ENCODE peak calls at places on chromosomes 6 and 20, in seven cellular contexts. N, D, T, U, E, Q and R are unnamed samples. For H3K27me3, the result is how much of the 10 kb centered on the place peaks cover.

GRCh38 chr6:75524322-75524972 is 30.8 kb upstream of the FILIP1 start:
- DNase-seq in N (no peak), D (peak), T (peak), U (peak), E (no peak), Q (no peak), R (peak)

GRCh38 chr20:23782366-23782983 is 31.7 kb upstream of the CST1 start:
- DNase-seq in N (no peak), D (no peak), T (peak), U (peak), E (no peak), Q (no peak), R (no peak)

GRCh38 chr6:5995705-5996686 is 10.7 kb downstream of the NRN1 start:
- DNase-seq in N (peak), D (peak), T (peak), U (peak), E (peak), Q (peak), R (peak)

GRCh38 chr6:109241199-109241598 is 141.1 kb downstream of the CD164 start:
- DNase-seq in N (no peak), D (peak), T (no peak), U (no peak), E (no peak), Q (no peak), R (no peak)

GRCh38 chr6:156791261-156791850 is 14.2 kb downstream of the ARID1B start:
- DNase-seq in N (no peak), D (peak), T (peak), U (peak), E (no peak), Q (no peak), R (peak)

GRCh38 chr20:36481380-36482043 is 59.8 kb upstream of the MYL9 start:
- DNase-seq in N (no peak), D (no peak), T (peak), U (no peak), E (no peak), Q (no peak), R (no peak)

GRCh38 chr6:91018586-91018985 is 431.7 kb upstream of the MAP3K7 start:
- DNase-seq in N (no peak), D (no peak), T (no peak), U (no peak), E (no peak), Q (no peak), R (no peak)

GRCh38 chr6:32622545-32623401 is 14.4 kb upstream of the HLA-DQA1 start:
- DNase-seq in N (no peak), D (peak), T (peak), U (no peak), E (peak), Q (no peak), R (peak)

GRCh38 chr6:4969609-4970285 is 34.1 kb downstream of the RPP40 start:
- DNase-seq in N (no peak), D (no peak), T (no peak), U (no peak), E (no peak), Q (no peak), R (no peak)

GRCh38 chr20:38434310-38434741 is 802 bp downstream of the SNHG17 start:
- DNase-seq in N (no peak), D (peak), T (peak), U (no peak), E (no peak), Q (no peak), R (peak)

GRCh38 chr6:44697333-44697732 is 309.8 kb downstream of the CDC5L start:
- DNase-seq in N (no peak), D (no peak), T (peak), U (no peak), E (no peak), Q (no peak), R (no peak)

GRCh38 chr20:32231847-32232246 is 24.2 kb downstream of the POFUT1 start:
- DNase-seq in N (no peak), D (no peak), T (no peak), U (peak), E (no peak), Q (no peak), R (no peak)

GRCh38 chr6:113595921-113596376 is 261.2 kb upstream of the MARCKS start:
- DNase-seq in N (no peak), D (peak), T (no peak), U (no peak), E (no peak), Q (no peak), R (peak)

DNA sequence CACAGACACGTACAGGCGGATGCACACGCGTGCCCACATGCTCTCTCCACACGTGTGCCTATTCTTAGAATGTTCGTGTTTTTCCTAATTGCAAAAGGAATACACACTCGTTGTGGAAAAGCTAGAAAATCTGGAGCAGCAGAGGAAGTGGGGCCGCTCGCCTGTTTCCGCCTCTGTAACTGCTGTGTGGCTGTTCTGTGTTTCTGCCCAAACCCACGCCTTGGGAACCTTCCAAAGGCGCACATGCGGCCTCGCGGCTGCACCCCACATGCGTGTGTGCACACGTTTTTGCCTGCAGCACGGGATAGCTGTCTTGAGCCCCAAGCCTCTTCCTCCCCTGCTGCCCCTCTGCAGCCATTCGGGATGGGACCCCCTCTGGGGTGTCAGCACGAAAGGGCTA is 12.2 kb downstream of the SLC17A9 start:
- DNase-seq in N (no peak), D (no peak), T (no peak), U (no peak), E (no peak), Q (peak), R (no peak)
- H3K27me3 ChIP-seq in N (under half), D (under half), T (under half), U (under half), E (under half), Q (under half), R (under half)

DNA sequence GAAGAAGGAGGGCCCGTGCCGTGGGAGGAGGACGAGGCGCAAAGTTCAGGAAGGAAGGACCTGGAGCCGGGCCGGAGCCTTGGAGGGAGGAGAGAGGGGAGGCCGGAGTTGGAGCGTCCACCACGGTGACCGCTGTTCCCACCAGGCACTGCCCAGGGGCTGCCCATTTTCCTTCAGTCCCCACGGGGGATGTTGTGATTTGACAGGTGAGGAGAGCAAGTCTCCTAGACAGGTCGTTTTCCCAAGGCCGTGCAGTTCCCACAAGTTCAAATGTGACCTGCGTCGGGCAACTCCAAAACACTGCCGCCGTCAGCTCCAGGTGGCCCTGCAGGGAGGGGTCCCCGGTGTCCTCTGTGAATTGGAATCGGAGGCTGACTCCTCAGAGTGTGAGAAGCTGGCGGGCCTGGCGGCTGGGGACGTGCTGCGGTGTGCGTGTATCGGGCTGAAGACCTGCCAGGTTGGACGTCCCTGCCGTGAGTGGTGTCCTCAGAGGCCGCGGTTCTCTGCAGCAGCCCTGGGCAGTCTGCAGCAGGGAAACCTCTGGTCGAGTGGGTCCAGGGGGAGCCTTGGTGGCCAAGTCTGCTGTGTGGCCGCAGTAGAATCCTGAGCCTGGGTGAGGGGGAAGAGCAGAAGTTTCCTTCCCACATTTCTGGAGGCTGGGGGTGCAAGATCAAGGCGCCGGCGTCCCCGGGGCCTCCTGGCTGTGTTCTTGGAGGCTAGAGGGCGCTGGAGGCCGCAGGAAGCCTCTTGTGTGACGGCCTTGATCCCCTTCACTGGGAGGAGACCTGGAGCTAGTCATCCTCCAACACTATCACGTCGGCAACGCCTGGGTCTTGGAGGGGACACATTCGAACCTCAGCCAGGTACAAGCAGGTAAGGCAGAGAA is 115.0 kb upstream of the FRMD1 start:
- DNase-seq in N (peak), D (no peak), T (peak), U (no peak), E (no peak), Q (no peak), R (no peak)
- TF ChIP-seq CTCF in N (no peak), D (no peak), T (peak), U (no peak), E (no peak), Q (no peak), R (no peak)

GRCh38 chr20:7240490-7240889 is 473.0 kb downstream of the BMP2 start:
- DNase-seq in N (no peak), D (no peak), T (no peak), U (no peak), E (no peak), Q (no peak), R (no peak)
- H3K27me3 ChIP-seq in N (under half), D (under half), T (under half), U (under half), E (under half), Q (under half), R (under half)

DNA sequence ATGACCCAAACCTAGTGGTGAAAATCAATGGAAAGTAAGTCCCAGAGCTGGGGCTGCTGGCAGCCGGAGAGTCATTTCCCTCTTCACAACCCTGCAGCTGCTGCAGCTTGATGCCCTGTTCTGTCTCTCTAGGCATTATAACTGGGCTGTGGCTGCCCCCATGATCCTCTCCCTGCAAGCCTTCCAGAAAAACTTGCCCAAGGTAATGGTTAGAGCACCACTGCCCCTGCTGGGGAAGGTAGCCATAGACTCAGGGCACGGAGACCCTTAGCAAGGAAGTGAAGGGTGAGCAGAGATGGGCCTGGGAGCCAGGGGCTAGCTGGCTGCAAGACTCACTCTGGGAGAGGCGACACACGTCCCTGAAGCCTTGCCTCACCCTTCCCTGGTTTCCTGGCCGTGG is 12.0 kb downstream of the LPIN3 start:
- DNase-seq in N (no peak), D (no peak), T (peak), U (no peak), E (no peak), Q (no peak), R (no peak)
- TF ChIP-seq CTCF in N (no peak), D (no peak), T (no peak), U (peak), E (no peak), Q (no peak), R (no peak)

DNA sequence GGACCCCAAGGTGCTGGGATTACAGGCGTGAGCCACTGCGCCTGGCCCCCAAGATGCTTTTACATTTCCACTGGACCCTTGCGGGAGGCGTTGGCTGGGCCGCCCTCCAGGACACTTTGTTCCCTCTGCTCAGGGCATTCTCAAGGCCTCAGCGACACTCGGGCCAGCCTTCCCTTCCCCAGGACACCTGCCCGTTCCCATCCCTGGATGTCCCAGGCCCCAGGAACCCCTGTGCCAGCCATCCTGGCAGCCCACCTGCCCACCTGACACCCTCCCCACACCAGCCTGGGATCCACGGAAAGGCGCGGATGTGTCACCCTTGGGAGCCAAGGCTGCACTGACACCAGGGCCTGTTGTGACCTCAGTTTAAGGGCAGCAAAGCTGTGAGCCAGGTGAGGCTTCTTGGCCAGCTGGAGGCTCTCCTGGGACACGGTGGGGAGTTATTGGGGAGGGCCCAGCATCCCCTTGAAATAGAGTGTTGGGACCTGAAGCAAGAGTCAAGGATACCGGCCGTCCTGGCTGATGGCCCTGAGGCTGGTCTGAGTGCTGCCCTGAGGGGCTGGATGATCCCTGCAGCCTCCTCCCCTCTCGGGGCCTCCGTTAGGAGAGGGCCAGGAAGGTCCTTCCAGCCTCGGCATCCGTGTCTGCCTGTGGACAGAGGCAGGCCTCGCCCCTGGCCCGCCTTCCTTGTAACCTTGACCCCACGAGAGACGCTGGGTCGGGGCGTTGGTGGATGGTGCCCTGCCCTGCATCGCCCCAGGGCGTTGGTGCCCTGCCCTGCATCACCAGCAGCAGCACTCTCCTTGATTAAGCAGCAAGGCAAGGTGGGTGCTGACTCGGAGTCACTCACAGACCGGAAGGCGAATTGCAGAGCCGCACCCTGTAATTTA is 84.2 kb upstream of the BHLHE23 start:
- DNase-seq in N (peak), D (no peak), T (no peak), U (no peak), E (peak), Q (peak), R (peak)
- H3K27me3 ChIP-seq in N (under half), D (under half), T (under half), U (under half), E (half or more), Q (under half), R (under half)

DNA sequence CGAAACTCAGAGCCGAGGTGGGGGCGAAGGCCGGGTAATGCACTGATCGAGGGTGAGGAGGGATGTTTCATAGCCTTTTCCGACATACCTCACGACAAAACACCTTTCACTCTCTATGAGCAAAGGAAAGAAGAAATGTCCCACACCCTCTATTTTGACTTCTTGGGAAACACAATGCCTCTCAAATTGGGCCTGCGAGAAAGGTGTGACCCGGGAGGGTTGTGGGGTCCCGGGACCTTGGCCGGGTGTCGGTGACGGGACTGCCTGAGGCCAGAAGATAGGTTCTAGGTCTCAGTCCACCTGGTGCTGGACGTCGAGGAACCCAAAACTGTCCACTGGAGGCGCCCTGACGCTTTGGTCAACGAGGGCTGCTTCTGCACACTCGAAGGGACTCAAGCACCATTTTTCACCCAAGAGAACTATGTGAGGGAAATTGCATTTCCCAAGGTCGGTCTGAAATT is 41.1 kb upstream of the OSTM1 start:
- DNase-seq in N (peak), D (peak), T (peak), U (no peak), E (peak), Q (peak), R (peak)
- TF ChIP-seq CTCF in N (peak), D (peak), T (peak), U (peak), E (peak), Q (peak), R (peak)

DNA sequence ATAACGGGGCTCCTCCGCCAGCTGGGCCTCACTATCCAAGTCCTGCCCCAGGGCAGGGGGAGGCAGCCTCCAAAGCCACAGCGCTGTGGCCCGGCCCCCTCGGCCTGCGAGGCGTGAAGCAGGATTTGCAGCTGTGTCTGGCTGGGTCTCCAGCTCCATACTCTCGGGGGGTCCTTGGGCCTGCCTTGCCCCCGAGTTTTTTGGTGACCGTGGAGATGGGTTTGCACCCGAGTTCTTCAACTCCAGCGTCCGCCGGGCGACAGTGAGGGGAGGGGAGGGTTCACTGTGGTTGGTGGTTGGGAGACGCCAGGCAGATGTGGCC is 54.9 kb upstream of the CHRNA4 start:
- DNase-seq in N (no peak), D (no peak), T (no peak), U (no peak), E (no peak), Q (no peak), R (no peak)
- H3K27me3 ChIP-seq in N (under half), D (under half), T (under half), U (under half), E (half or more), Q (under half), R (under half)